ENCODE peak calls at places on chromosomes 6 and 20, in seven cellular contexts. I, M, G, F, S, N and A are unnamed samples.

GRCh38 chr6:14807130-14807529 is 438.7 kb upstream of the JARID2 start:
- DNase-seq in I (no peak), F (no peak), M (no peak), S (no peak), G (no peak), N (no peak), A (no peak)

GRCh38 chr6:125781307-125781868 is 9.4 kb upstream of the NCOA7 start:
- DNase-seq in I (peak), M (peak), S (peak), G (peak), N (peak), F (peak), A (no peak)

GRCh38 chr20:32831982-32832381 is 12.2 kb downstream of the MAPRE1 start:
- DNase-seq in S (no peak), G (no peak), M (no peak), N (no peak), F (no peak), I (no peak), A (no peak)

GRCh38 chr6:21634582-21634981 is 41.0 kb downstream of the SOX4 start:
- DNase-seq in N (no peak), S (no peak), I (peak), F (peak), M (no peak), G (peak), A (no peak)

GRCh38 chr6:28940859-28941680 is 17.3 kb upstream of the TRIM27 start:
- DNase-seq in M (peak), G (peak), I (peak), F (peak), N (peak), S (peak), A (peak)

GRCh38 chr6:117520603-117521002 is 38.1 kb downstream of the DCBLD1 start:
- DNase-seq in S (no peak), I (no peak), N (no peak), F (no peak), M (no peak), G (no peak), A (no peak)

GRCh38 chr20:49446808-49447207 is 35.7 kb downstream of the KCNB1 start:
- DNase-seq in N (no peak), S (peak), F (no peak), M (no peak), G (no peak), I (no peak), A (no peak)

GRCh38 chr6:47042238-47042843 is at the start of gene ADGRF1:
- DNase-seq in N (no peak), M (no peak), S (no peak), I (no peak), G (no peak), F (no peak), A (no peak)

GRCh38 chr6:157187182-157188093 is 135.9 kb downstream of the TMEM242 start:
- DNase-seq in N (no peak), S (no peak), M (no peak), I (no peak), F (no peak), G (no peak), A (no peak)

GRCh38 chr6:123001540-123001939 is 5.5 kb downstream of the CLVS2 start:
- DNase-seq in F (no peak), G (no peak), M (no peak), N (no peak), I (no peak), S (no peak), A (no peak)

GRCh38 chr6:127554435-127555006 is 22.5 kb upstream of the C6orf58 start:
- DNase-seq in M (no peak), S (no peak), G (peak), F (no peak), I (peak), N (peak), A (no peak)